ENCODE peak calls at places on chromosomes 16 and 17, in seven cellular contexts. T, D, H, X, C, I and O are unnamed samples.

GRCh38 chr17:43609613-43610385 is 51.9 kb downstream of the MEOX1 start:
- DNase-seq in T (no peak), D (no peak), H (no peak), X (no peak), C (no peak), I (no peak), O (no peak)

GRCh38 chr16:57911711-57912110 is 59.2 kb downstream of the CNGB1 start:
- DNase-seq in T (no peak), D (no peak), H (no peak), X (no peak), C (no peak), I (no peak), O (no peak)

GRCh38 chr16:56657555-56658430 is at the start of gene MT1F:
- DNase-seq in T (no peak), D (peak), H (peak), X (peak), C (peak), I (peak), O (peak)

GRCh38 chr17:64694207-64694606 is 32.1 kb upstream of the SMURF2 start:
- DNase-seq in T (no peak), D (no peak), H (peak), X (peak), C (no peak), I (peak), O (no peak)

GRCh38 chr17:2735896-2736295 is 13.6 kb downstream of the CCDC92B start:
- DNase-seq in T (no peak), D (no peak), H (no peak), X (no peak), C (no peak), I (no peak), O (no peak)

GRCh38 chr17:75227729-75228128 is 22.2 kb downstream of the NUP85 start:
- DNase-seq in T (no peak), D (no peak), H (no peak), X (no peak), C (no peak), I (no peak), O (no peak)

GRCh38 chr17:13114601-13115024 is 96.8 kb upstream of the ELAC2 start:
- DNase-seq in T (peak), D (no peak), H (peak), X (no peak), C (no peak), I (no peak), O (peak)

GRCh38 chr16:84117482-84117843 is 721 bp upstream of the MBTPS1 start:
- DNase-seq in T (no peak), D (peak), H (peak), X (no peak), C (no peak), I (no peak), O (no peak)

GRCh38 chr16:65679785-65680184 is 557.9 kb upstream of the CDH11 start:
- DNase-seq in T (no peak), D (no peak), H (no peak), X (no peak), C (no peak), I (no peak), O (no peak)

GRCh38 chr17:69523252-69523861 is 108.9 kb downstream of the MAP2K6 start:
- DNase-seq in T (no peak), D (no peak), H (peak), X (peak), C (no peak), I (no peak), O (peak)

GRCh38 chr17:3843935-3844516 is 2.0 kb downstream of the NCBP3 start:
- DNase-seq in T (no peak), D (peak), H (peak), X (no peak), C (no peak), I (no peak), O (peak)

GRCh38 chr17:49624896-49625295 is 49.2 kb downstream of the NXPH3 start:
- DNase-seq in T (peak), D (no peak), H (no peak), X (peak), C (no peak), I (no peak), O (peak)

GRCh38 chr16:4475880-4476790 is at the start of gene HMOX2:
- DNase-seq in T (peak), D (peak), H (peak), X (peak), C (peak), I (peak), O (peak)

GRCh38 chr17:33284022-33284421 is 9.1 kb downstream of the ASIC2 start:
- DNase-seq in T (peak), D (no peak), H (peak), X (peak), C (no peak), I (no peak), O (peak)

GRCh38 chr17:58282442-58282841 is 1.7 kb upstream of the MPO start:
- DNase-seq in T (no peak), D (no peak), H (no peak), X (no peak), C (no peak), I (no peak), O (no peak)

GRCh38 chr17:81537343-81537855 is 9.2 kb downstream of the FSCN2 start:
- DNase-seq in T (no peak), D (no peak), H (peak), X (no peak), C (no peak), I (no peak), O (no peak)

GRCh38 chr16:30874244-30874820 is 19.5 kb downstream of the BCL7C start:
- DNase-seq in T (no peak), D (no peak), H (no peak), X (no peak), C (no peak), I (no peak), O (no peak)

GRCh38 chr16:4915226-4915761 is 21.7 kb downstream of the PPL start:
- DNase-seq in T (peak), D (no peak), H (no peak), X (no peak), C (no peak), I (no peak), O (peak)